ENCODE peak calls at places on chromosome 5, in seven cellular contexts. Q is GM12878, W is A549, U is IMR-90, R is SK-N-SH, E is K562, C is H1. G is an unnamed sample.

GRCh38 chr5:97903742-97904141 is 720.7 kb upstream of the RIOK2 start:
- DNase-seq in E (no peak), U (no peak), Q (no peak), W (no peak), R (no peak), C (no peak), G (no peak)

GRCh38 chr5:112146323-112146848 is 272.7 kb downstream of the EPB41L4A start:
- DNase-seq in C (no peak), W (no peak), U (peak; percentile 93), Q (peak; percentile 74), R (no peak), E (no peak), G (no peak)

GRCh38 chr5:138180183-138180782 is 1.4 kb downstream of the KIF20A start:
- DNase-seq in Q (peak; percentile 62), W (peak; percentile 79), C (no peak), R (peak; percentile 42), U (peak; percentile 64), E (peak; percentile 48), G (peak; percentile 73)

GRCh38 chr5:98187945-98188344 is 585.5 kb upstream of the RGMB start:
- DNase-seq in U (peak; percentile 67), W (no peak), E (no peak), R (no peak), Q (no peak), C (no peak), G (no peak)

GRCh38 chr5:176658817-176659216 is 11.5 kb downstream of the TSPAN17 start:
- DNase-seq in R (no peak), U (peak; percentile 45), Q (no peak), C (no peak), W (no peak), E (no peak), G (no peak)

GRCh38 chr5:9951861-9952260 is 297.8 kb downstream of the ATPSCKMT start:
- DNase-seq in Q (no peak), R (no peak), E (no peak), C (no peak), U (no peak), W (no peak), G (no peak)

GRCh38 chr5:138077064-138077696 is 6.7 kb upstream of the WNT8A start:
- DNase-seq in R (peak; percentile 76), C (peak; percentile 82), U (peak; percentile 65), E (peak; percentile 58), W (peak; percentile 78), Q (no peak), G (peak; percentile 61)

GRCh38 chr5:89293849-89294248 is 410.9 kb upstream of the MEF2C start:
- DNase-seq in W (no peak), R (no peak), E (no peak), Q (no peak), C (no peak), U (peak; percentile 49), G (no peak)

GRCh38 chr5:37055383-37055990 is 178.9 kb downstream of the NIPBL start:
- DNase-seq in E (no peak), R (no peak), C (no peak), W (no peak), Q (no peak), U (no peak), G (no peak)

GRCh38 chr5:180209137-180209581 is at the start of gene RASGEF1C:
- DNase-seq in U (peak; percentile 47), W (peak; percentile 76), C (peak; percentile 82), R (peak; percentile 97), Q (no peak), E (peak; percentile 87), G (peak; percentile 16)

GRCh38 chr5:132257131-132258101 is at the start of gene PDLIM4:
- DNase-seq in U (no peak), R (peak; percentile 96), Q (no peak), W (no peak), E (peak; percentile 85), C (peak; percentile 84), G (no peak)

GRCh38 chr5:1152771-1153282 is 41.0 kb upstream of the SLC12A7 start:
- DNase-seq in C (no peak), E (no peak), R (no peak), W (no peak), U (no peak), Q (no peak), G (no peak)

GRCh38 chr5:31962928-31963327 is 211.2 kb downstream of the GOLPH3 start:
- DNase-seq in U (no peak), R (peak; percentile 21), E (no peak), W (no peak), C (no peak), Q (no peak), G (peak; percentile 53)

GRCh38 chr5:142845954-142846398 is 75.8 kb downstream of the ARHGAP26 start:
- DNase-seq in U (no peak), E (no peak), W (no peak), Q (no peak), R (no peak), C (no peak), G (no peak)

GRCh38 chr5:15252331-15252730 is 247.6 kb upstream of the FBXL7 start:
- DNase-seq in Q (no peak), E (no peak), R (no peak), C (no peak), W (no peak), U (peak; percentile 37), G (no peak)

GRCh38 chr5:1162729-1163128 is 38.7 kb upstream of the SLC6A19 start:
- DNase-seq in W (no peak), C (no peak), U (no peak), Q (no peak), R (no peak), E (no peak), G (no peak)

GRCh38 chr5:180137401-180138213 is 66.0 kb upstream of the RNF130 start:
- DNase-seq in C (peak; percentile 43), Q (no peak), E (no peak), R (no peak), U (no peak), W (no peak), G (no peak)

GRCh38 chr5:72241346-72242003 is 78.6 kb downstream of the MRPS27 start:
- DNase-seq in R (no peak), C (no peak), W (no peak), Q (no peak), U (no peak), E (no peak), G (peak; percentile 91)
- TF ChIP-seq RFX5 in R (no peak), C (no peak), W (no peak), Q (no peak), U (no peak), E (no peak), G (no peak)

DNA sequence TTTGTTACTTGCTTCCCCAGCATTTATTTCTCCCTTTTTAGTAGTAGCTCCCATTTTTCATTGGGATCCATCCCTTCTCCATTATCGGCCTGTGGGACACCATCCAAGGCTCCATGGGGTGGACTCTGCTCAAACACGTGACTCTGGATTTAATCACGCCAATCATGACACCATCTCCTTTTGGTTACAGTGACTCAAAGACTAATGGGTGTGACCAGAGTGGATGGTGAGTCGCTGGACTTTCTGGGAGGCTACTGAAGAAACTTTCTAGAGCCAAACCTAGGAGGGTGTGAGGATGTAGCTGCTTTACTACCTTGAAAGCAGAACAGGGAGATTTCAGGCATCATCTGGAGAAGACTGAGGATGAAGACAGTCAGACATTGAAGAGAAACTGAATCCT is 93.1 kb downstream of the PJA2 start:
- DNase-seq in C (no peak), R (no peak), Q (no peak), W (no peak), U (peak; percentile 61), E (no peak), G (no peak)
- TF ChIP-seq RFX5 in C (no peak), R (no peak), Q (no peak), W (no peak), U (no peak), E (no peak), G (no peak)

DNA sequence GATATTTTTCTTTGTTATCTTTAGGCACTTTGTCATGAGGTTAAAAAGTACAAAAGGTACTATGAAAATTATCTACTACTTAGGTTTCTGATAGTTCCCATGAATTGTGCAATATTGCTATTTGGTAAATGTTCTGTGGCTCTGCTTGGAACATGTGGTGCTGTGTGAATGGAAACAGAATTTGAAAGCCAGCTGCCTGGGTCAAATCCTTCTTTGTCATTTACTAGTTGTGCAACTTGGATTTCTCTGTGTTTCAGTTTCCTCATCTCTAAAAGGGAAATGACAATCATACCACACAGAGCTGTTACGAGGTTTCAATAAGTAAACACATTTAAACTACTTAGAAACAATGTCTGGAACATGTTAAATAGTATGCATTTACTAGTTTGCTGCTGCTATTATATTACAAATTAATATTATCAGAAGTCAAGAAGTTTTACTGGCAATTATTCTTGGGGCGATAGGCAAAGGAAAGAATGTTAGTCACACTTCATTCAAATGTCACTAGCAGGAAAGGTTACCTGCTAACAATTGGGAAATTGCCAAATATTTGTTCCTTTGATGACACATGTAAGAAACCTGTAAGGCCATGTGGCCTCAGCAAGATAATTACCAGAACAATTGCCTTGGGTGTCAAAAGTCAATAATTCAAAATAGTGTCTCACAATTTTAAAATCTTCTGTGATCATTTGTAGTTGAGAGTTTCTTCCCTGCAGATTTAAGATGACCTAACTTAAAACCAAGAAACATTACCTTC is 184.8 kb downstream of the KIAA0825 start:
- DNase-seq in C (no peak), Q (no peak), W (no peak), E (no peak), U (peak; percentile 64), R (no peak), G (peak; percentile 4)
- TF ChIP-seq RFX5 in C (no peak), Q (no peak), W (no peak), E (no peak), U (no peak), R (no peak), G (no peak)

GRCh38 chr5:172403191-172403794 is 51.0 kb downstream of the SH3PXD2B start:
- DNase-seq in Q (no peak), U (peak; percentile 67), C (peak; percentile 61), E (no peak), W (no peak), R (no peak), G (no peak)
- TF ChIP-seq RFX5 in Q (no peak), U (no peak), C (no peak), E (no peak), W (no peak), R (no peak), G (no peak)

GRCh38 chr5:81359108-81359507 is 34.8 kb downstream of the ACOT12 start:
- DNase-seq in R (no peak), U (no peak), Q (no peak), C (peak; percentile 54), E (no peak), W (no peak), G (no peak)
- TF ChIP-seq RFX5 in R (no peak), U (no peak), Q (no peak), C (no peak), E (no peak), W (no peak), G (no peak)

GRCh38 chr5:94245608-94246007 is 372.8 kb downstream of the KIAA0825 start:
- DNase-seq in U (peak; percentile 19), R (no peak), E (no peak), C (no peak), W (no peak), Q (no peak), G (no peak)
- TF ChIP-seq RFX5 in U (no peak), R (no peak), E (no peak), C (no peak), W (no peak), Q (no peak), G (no peak)

G was measured in HepG2.